ENCODE peak calls at places on chromosome 4, in nine cellular contexts. Q is stimulated activated naive CD8-positive, alpha-beta T cell treated with anti-CD3 and anti-CD28 coated beads, Interleukin-15, amount 100 ng/mL, for 72 hours; O is activated naive CD4-positive, alpha-beta T cell treated with anti-CD3 and anti-CD28 coated beads, Interleukin-2, amount 50 U/mL, for 16 hours; B is astrocyte; Z is dorsolateral prefrontal cortex; S is Ammon's horn; L is glomerular endothelial cell; E is AG08395; G is NCI-H69. N is an unnamed sample.

GRCh38 chr4:105710012-105710600 is 1.5 kb downstream of the GSTCD start:
- DNase-seq in Q (no peak), O (no peak), B (no peak), Z (no peak), S (no peak), L (no peak), E (no peak), G (peak; percentile 40), N (no peak)

GRCh38 chr4:159216834-159217233 is 114.0 kb downstream of the RAPGEF2 start:
- DNase-seq in Q (no peak), O (no peak), B (no peak), Z (no peak), S (no peak), L (no peak), E (no peak), G (no peak), N (no peak)

GRCh38 chr4:126470862-126471261 is 1156.1 kb downstream of the FAT4 start:
- DNase-seq in Q (no peak), O (no peak), B (peak; percentile 2), Z (no peak), S (no peak), L (peak; percentile 22), E (no peak), G (no peak), N (no peak)

GRCh38 chr4:158657291-158657690 is 14.4 kb downstream of the C4orf46 start:
- DNase-seq in Q (no peak), O (no peak), B (no peak), Z (no peak), S (no peak), L (no peak), E (no peak), G (no peak), N (no peak)

GRCh38 chr4:68864438-68865177 is 48.8 kb downstream of the UGT2B10 start:
- DNase-seq in Q (no peak), O (no peak), B (no peak), Z (no peak), S (no peak), L (no peak), E (no peak), G (no peak), N (no peak)

GRCh38 chr4:144562019-144562740 is 83.8 kb upstream of the HHIP start:
- DNase-seq in Q (no peak), O (no peak), B (no peak), Z (no peak), S (no peak), L (no peak), E (no peak), G (peak; percentile 79), N (no peak)

GRCh38 chr4:13988347-13989265 is 361.1 kb upstream of the BOD1L1 start:
- DNase-seq in Q (no peak), O (no peak), B (peak; percentile 97), Z (peak; percentile 49), S (peak; percentile 24), L (no peak), E (peak; percentile 70), G (no peak), N (no peak)

GRCh38 chr4:160316036-160316435 is 1213.2 kb downstream of the RAPGEF2 start:
- DNase-seq in Q (no peak), O (no peak), B (no peak), Z (no peak), S (no peak), L (no peak), E (no peak), G (peak; percentile 57), N (no peak)